ENCODE peak calls at places on chromosomes 16 and 17, in seven cellular contexts. R, X, C, E, G, D and T are unnamed samples.

GRCh38 chr17:78933959-78934568 is 8.9 kb upstream of the TIMP2 start:
- DNase-seq in R (peak; percentile 95), X (peak; percentile 98), C (peak; percentile 99), E (peak; percentile 90), G (no peak), D (peak; percentile 99), T (peak; percentile 95)

GRCh38 chr16:29808219-29808900 is 2.0 kb downstream of the MAZ start:
- DNase-seq in R (no peak), X (peak; percentile 53), C (peak; percentile 45), E (peak; percentile 67), G (no peak), D (no peak), T (no peak)

GRCh38 chr17:76132574-76133338 is 8.3 kb downstream of the FOXJ1 start:
- DNase-seq in R (no peak), X (no peak), C (no peak), E (peak; percentile 88), G (peak; percentile 40), D (no peak), T (no peak)

GRCh38 chr16:30567991-30568638 is 3.4 kb downstream of the ZNF688 start:
- DNase-seq in R (no peak), X (peak; percentile 43), C (no peak), E (no peak), G (no peak), D (peak; percentile 59), T (no peak)

GRCh38 chr17:17018612-17019429 is 23.4 kb upstream of the MPRIP start:
- DNase-seq in R (peak; percentile 5), X (no peak), C (no peak), E (peak; percentile 90), G (no peak), D (no peak), T (no peak)

GRCh38 chr17:15409721-15410247 is 57.6 kb downstream of the CDRT4 start:
- DNase-seq in R (peak; percentile 48), X (no peak), C (peak; percentile 71), E (no peak), G (no peak), D (peak; percentile 99), T (peak; percentile 15)

GRCh38 chr16:6335072-6335471 is 997.6 kb upstream of the RBFOX1 start:
- DNase-seq in R (no peak), X (no peak), C (no peak), E (no peak), G (no peak), D (no peak), T (no peak)

GRCh38 chr16:89410794-89411309 is 79.5 kb downstream of the ANKRD11 start:
- DNase-seq in R (peak; percentile 55), X (peak; percentile 66), C (peak; percentile 61), E (peak; percentile 83), G (no peak), D (peak; percentile 89), T (peak; percentile 30)

GRCh38 chr17:17741346-17742023 is 60.2 kb downstream of the RAI1 start:
- DNase-seq in R (no peak), X (no peak), C (no peak), E (no peak), G (no peak), D (peak; percentile 56), T (no peak)

GRCh38 chr17:78437508-78438169 is 59.2 kb downstream of the PGS1 start:
- DNase-seq in R (no peak), X (no peak), C (no peak), E (no peak), G (no peak), D (no peak), T (no peak)

GRCh38 chr16:69085032-69085695 is 20.3 kb upstream of the HAS3 start:
- DNase-seq in R (no peak), X (no peak), C (no peak), E (no peak), G (no peak), D (no peak), T (no peak)

GRCh38 chr16:69087161-69087581 is 18.3 kb upstream of the HAS3 start:
- DNase-seq in R (no peak), X (no peak), C (no peak), E (peak; percentile 76), G (no peak), D (no peak), T (no peak)

GRCh38 chr16:69088684-69089083 is 16.8 kb upstream of the HAS3 start:
- DNase-seq in R (no peak), X (no peak), C (no peak), E (no peak), G (no peak), D (no peak), T (no peak)

GRCh38 chr16:69093974-69094373 is 11.5 kb upstream of the HAS3 start:
- DNase-seq in R (no peak), X (no peak), C (no peak), E (no peak), G (no peak), D (no peak), T (no peak)

DNA sequence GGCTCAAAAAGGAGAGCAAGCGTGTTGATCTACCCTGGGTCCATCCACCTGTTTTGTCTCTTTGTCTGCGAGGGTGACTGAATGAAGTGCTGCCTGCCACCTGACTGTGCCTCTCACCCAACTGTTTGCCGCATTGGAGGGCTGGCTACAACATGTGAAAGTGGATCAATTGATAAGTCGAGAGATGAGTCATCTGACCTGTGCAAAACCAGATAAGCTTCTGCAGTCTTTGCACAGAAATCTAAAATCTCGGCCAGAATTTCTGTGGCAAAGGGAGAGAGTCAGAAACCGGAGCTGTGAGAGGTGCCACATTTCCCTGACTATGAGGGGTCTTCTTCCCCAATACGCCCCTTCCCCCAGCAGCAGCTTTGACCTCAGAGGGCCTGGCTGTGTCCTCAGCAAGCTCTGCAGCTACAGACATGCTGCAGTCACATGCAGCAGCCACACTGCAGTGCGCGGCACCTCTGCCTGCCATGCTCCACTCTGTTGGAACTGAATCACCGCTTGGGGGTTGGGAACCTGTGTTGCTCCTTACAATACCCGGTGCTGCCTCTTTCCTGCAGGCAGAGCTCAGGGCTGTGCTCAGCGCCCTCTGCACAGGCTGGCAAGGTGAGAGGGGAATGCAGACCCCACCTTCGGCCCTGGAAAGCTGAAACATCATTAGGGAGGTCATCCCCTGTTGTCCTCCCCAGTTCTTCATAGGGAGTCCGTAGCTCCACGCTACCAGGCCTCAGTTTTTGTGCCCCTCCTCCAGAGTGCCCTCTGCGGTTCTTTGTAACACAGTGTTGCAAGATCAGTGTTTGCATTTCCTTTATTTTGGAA is 16.2 kb upstream of the HAS3 start:
- DNase-seq in R (no peak), X (peak; percentile 61), C (no peak), E (peak; percentile 71), G (no peak), D (peak; percentile 53), T (no peak)
- H3K4me3 ChIP-seq in R (no peak overlapping the region), X (no peak overlapping the region), C (no peak overlapping the region), E (no peak overlapping the region), G (no peak overlapping the region), D (no peak overlapping the region), T (no peak overlapping the region)

DNA sequence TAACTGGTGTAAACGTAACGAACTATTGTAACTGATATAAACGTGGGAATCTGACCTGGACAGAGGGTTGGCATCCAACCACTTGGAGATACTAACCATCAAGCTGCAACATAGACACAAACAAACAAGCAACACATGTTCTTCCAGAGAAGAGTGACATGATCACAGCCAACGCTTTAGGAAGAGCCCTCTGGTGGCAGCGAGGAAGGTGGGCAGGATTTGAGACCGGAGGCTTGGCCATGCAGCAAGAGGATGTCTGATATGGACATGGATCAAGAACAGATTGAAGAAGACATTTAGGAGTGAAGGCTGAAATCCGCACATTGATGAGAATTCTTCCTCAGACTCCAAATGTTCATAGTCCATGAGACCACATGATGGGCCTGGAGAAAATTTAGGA is 40.3 kb upstream of the TNRC6A start:
- DNase-seq in R (no peak), X (peak; percentile 51), C (no peak), E (no peak), G (peak; percentile 57), D (peak; percentile 44), T (no peak)
- TF ChIP-seq CTCF in R (peak; percentile 71), X (peak; percentile 58), C (no peak), E (peak; percentile 42), G (peak; percentile 63), D (peak; percentile 86), T (no peak)

GRCh38 chr16:27217256-27217655 is 13.9 kb downstream of the KDM8 start:
- DNase-seq in R (no peak), X (no peak), C (no peak), E (no peak), G (no peak), D (peak; percentile 81), T (no peak)
- H3K4me1 ChIP-seq in R (peaks cover 12% of the 10 kb centered on the region), X (no peaks in the 10 kb centered on the region), C (peaks cover under 1% of the 10 kb centered on the region), E (peaks cover 5% of the 10 kb centered on the region), G (no peaks in the 10 kb centered on the region), D (peaks cover 6% of the 10 kb centered on the region), T (no peaks in the 10 kb centered on the region)

GRCh38 chr16:2468142-2468724 is 2.9 kb upstream of the NTN3 start:
- DNase-seq in R (no peak), X (no peak), C (no peak), E (no peak), G (no peak), D (no peak), T (no peak)

GRCh38 chr16:2464333-2464732 is 4.4 kb downstream of the TEDC2 start:
- DNase-seq in R (no peak), X (no peak), C (no peak), E (no peak), G (no peak), D (no peak), T (no peak)

GRCh38 chr16:2466667-2467300 is 4.3 kb upstream of the NTN3 start:
- DNase-seq in R (no peak), X (no peak), C (no peak), E (no peak), G (no peak), D (no peak), T (no peak)

GRCh38 chr16:2467301-2468141 is 3.6 kb upstream of the NTN3 start:
- DNase-seq in R (peak; percentile 80), X (peak; percentile 67), C (peak; percentile 68), E (peak; percentile 83), G (peak; percentile 41), D (peak; percentile 72), T (peak; percentile 86)

GRCh38 chr16:2465653-2466415 is 5.3 kb upstream of the NTN3 start:
- DNase-seq in R (no peak), X (no peak), C (no peak), E (no peak), G (no peak), D (no peak), T (no peak)
- H3K4me3 ChIP-seq in R (no peak overlapping the region), X (no peak overlapping the region), C (no peak overlapping the region), E (no peak overlapping the region), G (no peak overlapping the region), D (no peak overlapping the region), T (no peak overlapping the region)